ENCODE peak calls at places on chromosomes 1 and 21, in eight cellular contexts. One of them, this sample, is unnamed. For H3K36me3 and H3K9me3, the result is how much of the 10 kb centered on the place peaks cover.

GRCh38 chr21:14773777-14774345 is 227.7 kb upstream of the SAMSN1 start:
- DNase-seq in endothelial cell of umbilical vein: peak
- DNase-seq in fibroblast of lung: no peak
- DNase-seq in RWPE2: no peak
- DNase-seq in tibial artery: peak
- DNase-seq in hepatocyte: peak
- DNase-seq in stomach: peak
- DNase-seq in neural progenitor cell: peak
- DNase-seq in this sample: peak

GRCh38 chr1:64055310-64055709 is 148.1 kb upstream of the UBE2U start:
- DNase-seq in endothelial cell of umbilical vein: no peak
- DNase-seq in fibroblast of lung: no peak
- DNase-seq in RWPE2: no peak
- DNase-seq in tibial artery: no peak
- DNase-seq in hepatocyte: no peak
- DNase-seq in stomach: no peak
- DNase-seq in neural progenitor cell: no peak
- DNase-seq in this sample: no peak

GRCh38 chr1:6730473-6730872 is 28.9 kb upstream of the DNAJC11 start:
- DNase-seq in endothelial cell of umbilical vein: no peak
- DNase-seq in fibroblast of lung: no peak
- DNase-seq in RWPE2: no peak
- DNase-seq in tibial artery: no peak
- DNase-seq in hepatocyte: no peak
- DNase-seq in stomach: no peak
- DNase-seq in neural progenitor cell: peak
- DNase-seq in this sample: no peak

GRCh38 chr1:43856188-43856587 is 77.4 kb upstream of the ARTN start:
- DNase-seq in endothelial cell of umbilical vein: no peak
- DNase-seq in fibroblast of lung: no peak
- DNase-seq in RWPE2: no peak
- DNase-seq in tibial artery: no peak
- DNase-seq in hepatocyte: no peak
- DNase-seq in stomach: no peak
- DNase-seq in neural progenitor cell: no peak
- DNase-seq in this sample: no peak

GRCh38 chr21:17693801-17694200 is 81.1 kb upstream of the BTG3 start:
- DNase-seq in endothelial cell of umbilical vein: no peak
- DNase-seq in fibroblast of lung: no peak
- DNase-seq in RWPE2: no peak
- DNase-seq in tibial artery: no peak
- DNase-seq in hepatocyte: no peak
- DNase-seq in stomach: no peak
- DNase-seq in neural progenitor cell: no peak
- DNase-seq in this sample: no peak

GRCh38 chr1:35674111-35674510 is 32.8 kb upstream of the PSMB2 start:
- DNase-seq in endothelial cell of umbilical vein: no peak
- DNase-seq in fibroblast of lung: no peak
- DNase-seq in RWPE2: no peak
- DNase-seq in tibial artery: no peak
- DNase-seq in hepatocyte: no peak
- DNase-seq in stomach: no peak
- DNase-seq in neural progenitor cell: no peak
- DNase-seq in this sample: no peak

GRCh38 chr1:177754607-177755006 is 215.3 kb downstream of the SEC16B start:
- DNase-seq in endothelial cell of umbilical vein: no peak
- DNase-seq in fibroblast of lung: no peak
- DNase-seq in RWPE2: no peak
- DNase-seq in tibial artery: no peak
- DNase-seq in hepatocyte: no peak
- DNase-seq in stomach: no peak
- DNase-seq in neural progenitor cell: no peak
- DNase-seq in this sample: no peak

GRCh38 chr21:38830667-38831525 is 25.2 kb downstream of the ETS2 start:
- DNase-seq in endothelial cell of umbilical vein: no peak
- DNase-seq in fibroblast of lung: no peak
- DNase-seq in RWPE2: no peak
- DNase-seq in tibial artery: no peak
- DNase-seq in hepatocyte: no peak
- DNase-seq in stomach: no peak
- DNase-seq in neural progenitor cell: no peak
- DNase-seq in this sample: no peak

GRCh38 chr1:171715813-171716251 is 26.0 kb downstream of the VAMP4 start:
- DNase-seq in endothelial cell of umbilical vein: peak
- DNase-seq in fibroblast of lung: no peak
- DNase-seq in RWPE2: no peak
- DNase-seq in tibial artery: no peak
- DNase-seq in hepatocyte: peak
- DNase-seq in stomach: no peak
- DNase-seq in neural progenitor cell: no peak
- DNase-seq in this sample: no peak

GRCh38 chr1:41919131-41919530 is 409 bp upstream of the HIVEP3 start:
- DNase-seq in endothelial cell of umbilical vein: no peak
- DNase-seq in fibroblast of lung: no peak
- DNase-seq in RWPE2: no peak
- DNase-seq in tibial artery: no peak
- DNase-seq in hepatocyte: no peak
- DNase-seq in stomach: no peak
- DNase-seq in neural progenitor cell: no peak
- DNase-seq in this sample: no peak

GRCh38 chr1:94302497-94302896 is 65.1 kb upstream of the ARHGAP29 start:
- DNase-seq in endothelial cell of umbilical vein: no peak
- DNase-seq in fibroblast of lung: no peak
- DNase-seq in RWPE2: no peak
- DNase-seq in tibial artery: no peak
- DNase-seq in hepatocyte: no peak
- DNase-seq in stomach: no peak
- DNase-seq in neural progenitor cell: no peak
- DNase-seq in this sample: no peak

GRCh38 chr1:31421404-31422040 is 8.5 kb downstream of the SERINC2 start:
- DNase-seq in endothelial cell of umbilical vein: no peak
- DNase-seq in fibroblast of lung: peak
- DNase-seq in RWPE2: no peak
- DNase-seq in tibial artery: no peak
- DNase-seq in hepatocyte: no peak
- DNase-seq in stomach: no peak
- DNase-seq in neural progenitor cell: peak
- DNase-seq in this sample: no peak

GRCh38 chr1:235720544-235720943 is 71.0 kb upstream of the GNG4 start:
- DNase-seq in endothelial cell of umbilical vein: no peak
- DNase-seq in fibroblast of lung: peak
- DNase-seq in RWPE2: no peak
- DNase-seq in tibial artery: no peak
- DNase-seq in hepatocyte: no peak
- DNase-seq in stomach: no peak
- DNase-seq in neural progenitor cell: no peak
- DNase-seq in this sample: no peak
- H3K36me3 ChIP-seq in endothelial cell of umbilical vein: under half
- H3K36me3 ChIP-seq in fibroblast of lung: under half
- H3K36me3 ChIP-seq in RWPE2: under half
- H3K36me3 ChIP-seq in tibial artery: half or more
- H3K36me3 ChIP-seq in hepatocyte: under half
- H3K36me3 ChIP-seq in stomach: half or more
- H3K36me3 ChIP-seq in neural progenitor cell: under half
- H3K36me3 ChIP-seq in this sample: half or more

GRCh38 chr1:125065092-125065820 is 3880.5 kb downstream of the SRGAP2C start:
- DNase-seq in endothelial cell of umbilical vein: no peak
- DNase-seq in fibroblast of lung: no peak
- DNase-seq in RWPE2: peak
- DNase-seq in tibial artery: no peak
- DNase-seq in hepatocyte: no peak
- DNase-seq in stomach: no peak
- DNase-seq in neural progenitor cell: no peak
- DNase-seq in this sample: no peak
- H3K9me3 ChIP-seq in endothelial cell of umbilical vein: under half
- H3K9me3 ChIP-seq in fibroblast of lung: under half
- H3K9me3 ChIP-seq in RWPE2: under half
- H3K9me3 ChIP-seq in tibial artery: under half
- H3K9me3 ChIP-seq in hepatocyte: under half
- H3K9me3 ChIP-seq in stomach: half or more
- H3K9me3 ChIP-seq in neural progenitor cell: under half
- H3K9me3 ChIP-seq in this sample: under half

DNA sequence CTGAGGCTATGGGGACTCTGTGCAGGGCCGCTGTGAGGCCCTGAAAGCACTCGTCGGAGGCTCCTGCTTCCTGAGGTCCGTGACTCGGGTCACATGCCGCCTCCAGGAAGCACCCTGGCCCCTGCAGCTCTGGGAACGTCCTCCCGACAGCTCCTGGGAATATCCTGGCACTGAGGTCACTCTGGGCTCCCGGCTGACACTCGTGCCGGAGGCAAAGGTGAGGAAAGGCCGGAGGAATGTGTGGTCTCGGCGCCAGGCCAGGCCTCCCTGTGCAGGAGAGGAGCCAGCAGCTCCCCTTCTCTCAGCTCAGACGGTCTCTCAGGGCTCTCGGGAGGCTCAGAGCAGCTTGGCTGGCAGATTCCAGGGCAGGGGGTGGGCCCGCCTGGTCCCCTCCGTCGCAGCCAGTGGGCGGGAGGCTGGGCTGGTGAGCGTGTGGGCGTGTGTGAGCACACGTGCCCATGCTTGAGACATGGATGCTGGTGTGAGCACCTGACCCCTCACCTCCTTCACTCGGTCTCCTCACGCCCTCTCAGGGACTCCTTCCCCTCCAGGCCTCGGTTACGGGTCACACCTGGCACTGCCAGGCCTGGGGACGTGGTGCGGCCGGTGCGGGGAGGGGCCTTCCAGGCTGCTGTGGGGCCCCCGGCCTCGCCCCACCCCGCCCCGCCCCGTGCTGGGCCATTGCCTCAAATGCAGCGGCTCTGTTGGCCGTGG is 5.5 kb upstream of the RNF223 start:
- DNase-seq in endothelial cell of umbilical vein: peak
- DNase-seq in fibroblast of lung: peak
- DNase-seq in RWPE2: peak
- DNase-seq in tibial artery: peak
- DNase-seq in hepatocyte: peak
- DNase-seq in stomach: peak
- DNase-seq in neural progenitor cell: peak
- DNase-seq in this sample: peak
- H3K27ac ChIP-seq in endothelial cell of umbilical vein: no peak
- H3K27ac ChIP-seq in fibroblast of lung: no peak
- H3K27ac ChIP-seq in RWPE2: peak
- H3K27ac ChIP-seq in tibial artery: peak
- H3K27ac ChIP-seq in hepatocyte: peak
- H3K27ac ChIP-seq in stomach: peak
- H3K27ac ChIP-seq in neural progenitor cell: no peak
- H3K27ac ChIP-seq in this sample: peak

GRCh38 chr1:40770296-40771070 is 13.1 kb upstream of the KCNQ4 start:
- DNase-seq in endothelial cell of umbilical vein: no peak
- DNase-seq in fibroblast of lung: no peak
- DNase-seq in RWPE2: no peak
- DNase-seq in tibial artery: no peak
- DNase-seq in hepatocyte: no peak
- DNase-seq in stomach: no peak
- DNase-seq in neural progenitor cell: no peak
- DNase-seq in this sample: no peak

GRCh38 chr1:40766560-40766959 is 17.0 kb upstream of the KCNQ4 start:
- DNase-seq in endothelial cell of umbilical vein: no peak
- DNase-seq in fibroblast of lung: no peak
- DNase-seq in RWPE2: no peak
- DNase-seq in tibial artery: no peak
- DNase-seq in hepatocyte: no peak
- DNase-seq in stomach: no peak
- DNase-seq in neural progenitor cell: no peak
- DNase-seq in this sample: no peak

GRCh38 chr1:40768146-40768990 is 15.2 kb upstream of the KCNQ4 start:
- DNase-seq in endothelial cell of umbilical vein: no peak
- DNase-seq in fibroblast of lung: no peak
- DNase-seq in RWPE2: no peak
- DNase-seq in tibial artery: no peak
- DNase-seq in hepatocyte: no peak
- DNase-seq in stomach: no peak
- DNase-seq in neural progenitor cell: no peak
- DNase-seq in this sample: no peak

GRCh38 chr1:40772146-40772770 is 11.3 kb upstream of the KCNQ4 start:
- DNase-seq in endothelial cell of umbilical vein: no peak
- DNase-seq in fibroblast of lung: no peak
- DNase-seq in RWPE2: no peak
- DNase-seq in tibial artery: no peak
- DNase-seq in hepatocyte: no peak
- DNase-seq in stomach: no peak
- DNase-seq in neural progenitor cell: no peak
- DNase-seq in this sample: no peak

DNA sequence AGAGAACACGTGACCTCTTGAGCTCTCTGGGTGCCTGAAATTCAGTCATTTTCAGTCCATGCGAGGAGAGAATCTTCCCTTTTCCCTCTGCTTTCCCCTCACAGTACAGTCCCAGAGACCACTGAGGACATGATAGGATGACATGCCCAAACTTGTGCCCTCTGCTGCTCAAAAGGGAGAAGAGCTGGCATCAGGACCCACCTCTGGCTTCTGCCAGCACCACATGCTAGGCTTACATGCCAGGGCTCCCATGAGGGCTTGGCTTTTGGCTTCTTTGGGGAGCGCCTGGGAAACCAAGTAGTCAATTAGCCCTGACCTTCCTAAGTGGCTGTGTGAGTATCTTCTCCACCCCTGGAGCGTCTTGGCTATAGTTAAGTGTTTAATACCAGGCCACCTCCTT is 13.8 kb upstream of the KCNQ4 start:
- DNase-seq in endothelial cell of umbilical vein: no peak
- DNase-seq in fibroblast of lung: no peak
- DNase-seq in RWPE2: no peak
- DNase-seq in tibial artery: no peak
- DNase-seq in hepatocyte: no peak
- DNase-seq in stomach: no peak
- DNase-seq in neural progenitor cell: no peak
- DNase-seq in this sample: no peak
- H3K36me3 ChIP-seq in endothelial cell of umbilical vein: under half
- H3K36me3 ChIP-seq in fibroblast of lung: under half
- H3K36me3 ChIP-seq in RWPE2: under half
- H3K36me3 ChIP-seq in tibial artery: half or more
- H3K36me3 ChIP-seq in hepatocyte: under half
- H3K36me3 ChIP-seq in stomach: half or more
- H3K36me3 ChIP-seq in neural progenitor cell: under half
- H3K36me3 ChIP-seq in this sample: half or more

GRCh38 chr1:248757784-248758195 is 2.2 kb upstream of the LYPD8 start:
- DNase-seq in endothelial cell of umbilical vein: no peak
- DNase-seq in fibroblast of lung: no peak
- DNase-seq in RWPE2: no peak
- DNase-seq in tibial artery: no peak
- DNase-seq in hepatocyte: no peak
- DNase-seq in stomach: no peak
- DNase-seq in neural progenitor cell: no peak
- DNase-seq in this sample: no peak
- H3K9me3 ChIP-seq in endothelial cell of umbilical vein: under half
- H3K9me3 ChIP-seq in fibroblast of lung: under half
- H3K9me3 ChIP-seq in RWPE2: under half
- H3K9me3 ChIP-seq in tibial artery: under half
- H3K9me3 ChIP-seq in hepatocyte: under half
- H3K9me3 ChIP-seq in stomach: under half
- H3K9me3 ChIP-seq in neural progenitor cell: under half
- H3K9me3 ChIP-seq in this sample: under half